ENCODE peak calls at places on chromosomes 11 and 22, in seven cellular contexts. D is RWPE1; V is trophoblast cell; A is WERI-Rb-1; B is CD8-positive, alpha-beta T cell; E is aorta; I is small intestine. H is an unnamed sample.

GRCh38 chr11:76210920-76211851 is 4.9 kb upstream of the WNT11 start:
- DNase-seq in D (no peak), A (no peak), E (no peak), V (no peak), I (no peak), B (peak), H (peak)

GRCh38 chr11:118612378-118612777 is 5.0 kb downstream of the PHLDB1 start:
- DNase-seq in D (no peak), B (no peak), A (no peak), E (peak), V (no peak), I (no peak), H (peak)

GRCh38 chr11:19567996-19568395 is 144.6 kb upstream of the NAV2 start:
- DNase-seq in I (no peak), V (no peak), D (no peak), B (no peak), E (no peak), A (no peak), H (no peak)

GRCh38 chr11:56885182-56885581 is 103.5 kb upstream of the OR5AK2 start:
- DNase-seq in E (no peak), V (no peak), B (no peak), A (no peak), I (peak), D (no peak), H (peak)

GRCh38 chr11:63508009-63508408 is 2.1 kb downstream of the LGALS12 start:
- DNase-seq in I (peak), A (peak), V (no peak), D (no peak), B (no peak), E (no peak), H (peak)

GRCh38 chr11:10324474-10324873 is 19.6 kb downstream of the ADM start:
- DNase-seq in V (no peak), A (no peak), E (no peak), I (no peak), D (no peak), B (no peak), H (no peak)

GRCh38 chr11:94017446-94017845 is 3.7 kb upstream of the HEPHL1 start:
- DNase-seq in V (no peak), B (no peak), D (no peak), I (no peak), E (no peak), A (no peak), H (no peak)

GRCh38 chr11:68358416-68358815 is 46.0 kb downstream of the LRP5 start:
- DNase-seq in E (no peak), A (no peak), V (no peak), D (no peak), B (no peak), I (no peak), H (no peak)

GRCh38 chr11:65903068-65903481 is 2.9 kb upstream of the FOSL1 start:
- DNase-seq in E (no peak), V (peak), D (peak), I (no peak), A (no peak), B (no peak), H (peak)

GRCh38 chr22:26443901-26444300 is 14.8 kb downstream of the ASPHD2 start:
- DNase-seq in V (no peak), A (no peak), D (no peak), I (no peak), E (no peak), B (no peak), H (no peak)

GRCh38 chr11:17207317-17208256 is at the start of gene PIK3C2A:
- DNase-seq in B (peak), I (peak), V (peak), D (peak), A (peak), E (peak), H (peak)

GRCh38 chr11:120816176-120816575 is 207.7 kb upstream of the TBCEL start:
- DNase-seq in D (no peak), A (no peak), B (no peak), V (no peak), E (no peak), I (no peak), H (no peak)

GRCh38 chr11:120248551-120249278 is 8.8 kb downstream of the POU2F3 start:
- DNase-seq in D (peak), I (no peak), V (no peak), E (no peak), B (no peak), A (no peak), H (no peak)

DNA sequence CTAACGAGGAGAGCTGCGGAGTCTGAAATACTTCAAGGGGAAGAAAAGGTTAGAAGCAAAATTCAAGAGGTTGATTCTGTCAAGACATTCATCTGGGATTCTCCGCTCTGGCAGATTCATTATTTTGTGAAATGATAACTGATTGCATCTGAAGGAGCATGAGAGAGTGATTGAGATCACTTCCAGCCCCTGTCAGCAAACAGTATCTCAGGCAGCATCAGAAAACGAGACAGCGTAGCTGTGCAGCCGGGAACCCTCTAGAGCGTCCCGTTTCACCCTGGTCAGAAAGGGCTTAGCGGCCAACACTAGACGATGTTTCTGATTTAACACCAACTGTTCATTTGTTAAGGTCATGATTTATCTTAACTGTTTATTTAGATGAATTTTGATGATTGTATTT is 279.4 kb upstream of the B3GAT1 start:
- DNase-seq in D (no peak), B (no peak), E (no peak), I (no peak), V (no peak), A (no peak), H (no peak)
- H3K27ac ChIP-seq in D (no peak), B (no peak), E (no peak), I (no peak), V (no peak), A (no peak), H (no peak)

DNA sequence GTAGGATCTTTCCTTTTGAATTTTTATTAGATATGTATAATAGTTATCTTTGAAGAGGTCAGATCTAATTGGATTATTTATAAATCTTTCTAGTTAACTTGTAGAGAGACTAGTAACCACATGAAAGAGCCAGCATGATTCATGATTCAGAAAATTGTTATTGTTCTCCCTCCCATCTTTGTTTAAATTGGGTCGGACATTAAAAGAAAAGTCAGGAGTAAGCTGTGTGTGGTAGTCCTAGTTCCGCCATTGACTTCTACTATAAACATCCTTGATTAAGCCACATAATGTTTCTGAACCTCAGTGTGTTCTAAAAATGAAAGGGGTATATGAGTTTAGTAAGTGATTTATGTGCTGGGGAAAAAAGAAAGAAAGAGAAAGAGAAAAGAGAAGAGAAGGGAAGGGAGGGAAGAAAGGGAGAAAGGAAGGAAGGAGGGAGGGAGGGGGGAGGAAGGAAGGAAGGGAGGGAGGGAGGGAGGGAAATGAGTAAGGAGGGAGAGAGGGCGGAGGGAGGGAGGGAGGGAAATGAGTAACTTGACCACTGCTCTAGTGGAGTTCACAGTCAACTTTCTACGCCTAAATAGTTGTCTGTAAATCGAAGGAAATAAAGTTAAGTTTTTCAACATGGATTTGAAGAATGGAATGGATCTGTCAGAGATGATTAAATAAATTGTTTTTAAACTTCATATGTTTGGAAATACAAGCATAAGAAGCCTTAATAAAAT is 32.9 kb downstream of the SIK2 start:
- DNase-seq in B (no peak), A (no peak), I (no peak), V (no peak), D (no peak), E (no peak), H (no peak)
- H3K27ac ChIP-seq in B (no peak), A (no peak), I (no peak), V (no peak), D (no peak), E (no peak), H (peak)

GRCh38 chr11:96050435-96051182 is 126.7 kb upstream of the MTMR2 start:
- DNase-seq in V (peak), E (no peak), D (no peak), I (peak), B (no peak), A (peak), H (no peak)

GRCh38 chr11:96044311-96044710 is 120.4 kb upstream of the MTMR2 start:
- DNase-seq in E (no peak), I (no peak), V (no peak), A (no peak), B (no peak), D (no peak), H (no peak)

GRCh38 chr11:96044747-96045146 is 120.8 kb upstream of the MTMR2 start:
- DNase-seq in V (no peak), A (no peak), D (no peak), B (no peak), I (no peak), E (no peak), H (no peak)

GRCh38 chr11:96049426-96049825 is 125.5 kb upstream of the MTMR2 start:
- DNase-seq in D (no peak), A (no peak), E (no peak), B (no peak), I (no peak), V (peak), H (no peak)

DNA sequence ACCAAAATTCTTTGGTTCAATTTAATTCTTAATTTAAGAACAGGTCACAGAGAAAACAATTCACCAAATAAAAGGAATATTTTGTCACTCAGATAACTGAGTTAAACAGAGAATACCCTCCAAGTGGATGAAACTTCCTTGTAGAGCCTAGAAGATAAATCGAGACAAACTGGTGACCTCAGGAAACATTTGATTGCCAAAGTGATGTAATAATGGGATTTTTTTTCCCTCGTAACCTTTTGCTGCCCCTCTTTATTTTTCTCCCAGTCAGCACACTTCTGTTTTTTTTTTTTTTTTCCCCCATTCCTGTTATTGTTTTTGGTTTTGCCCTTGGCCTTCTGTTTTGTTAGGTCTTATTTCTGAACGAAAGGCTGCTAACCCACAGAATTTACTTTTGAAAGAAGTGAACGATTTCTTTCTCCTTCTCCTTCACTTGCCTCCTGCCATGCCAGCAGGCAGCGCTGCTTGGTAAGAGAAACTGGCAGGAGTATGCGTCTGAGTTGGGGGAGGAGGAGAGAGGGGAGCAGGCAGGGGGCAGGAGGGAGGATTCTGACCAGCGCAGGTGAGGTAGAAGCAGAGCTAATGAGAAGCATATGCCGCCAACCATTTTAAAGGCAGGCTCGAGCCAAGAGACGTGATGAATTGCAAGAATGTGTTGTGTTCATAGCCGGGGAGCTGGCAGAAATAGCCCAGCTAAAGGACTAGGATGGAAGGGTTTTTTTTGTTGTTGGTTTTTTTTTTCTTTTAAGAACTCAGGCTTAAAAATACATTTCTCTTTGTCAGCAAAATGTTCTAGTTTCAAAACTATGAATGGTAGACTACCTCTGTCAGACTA is 121.9 kb upstream of the MTMR2 start:
- DNase-seq in A (no peak), E (peak), V (no peak), I (no peak), D (no peak), B (no peak), H (peak)
- H3K27ac ChIP-seq in A (no peak), E (peak), V (no peak), I (no peak), D (no peak), B (no peak), H (no peak)

DNA sequence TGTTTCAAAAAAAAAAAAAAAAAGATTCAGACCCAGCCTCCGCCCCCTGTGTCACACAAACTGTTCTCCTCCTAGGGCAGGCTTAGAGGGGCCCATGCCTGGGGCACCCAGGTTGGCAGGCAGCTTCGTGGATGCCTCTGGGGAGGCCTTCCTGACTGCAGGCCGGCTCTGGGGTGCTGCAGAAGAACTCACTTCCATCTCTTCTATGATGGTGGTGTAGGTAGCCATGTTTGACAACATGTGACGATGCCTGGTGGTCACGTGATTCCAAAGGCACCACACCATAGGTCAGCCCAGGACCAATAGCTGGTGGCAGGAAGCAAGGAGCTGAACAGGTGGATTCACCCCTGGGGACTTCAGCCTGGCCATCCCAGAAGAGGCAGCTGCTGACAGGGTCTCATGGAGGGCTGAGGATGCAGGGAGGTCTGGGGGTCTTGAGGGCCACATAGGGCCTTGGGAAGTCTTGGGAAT is 24.1 kb upstream of the CELSR1 start:
- DNase-seq in E (peak), B (no peak), D (no peak), A (peak), V (no peak), I (no peak), H (peak)
- H3K27ac ChIP-seq in E (no peak), B (no peak), D (peak), A (peak), V (no peak), I (no peak), H (no peak)

DNA sequence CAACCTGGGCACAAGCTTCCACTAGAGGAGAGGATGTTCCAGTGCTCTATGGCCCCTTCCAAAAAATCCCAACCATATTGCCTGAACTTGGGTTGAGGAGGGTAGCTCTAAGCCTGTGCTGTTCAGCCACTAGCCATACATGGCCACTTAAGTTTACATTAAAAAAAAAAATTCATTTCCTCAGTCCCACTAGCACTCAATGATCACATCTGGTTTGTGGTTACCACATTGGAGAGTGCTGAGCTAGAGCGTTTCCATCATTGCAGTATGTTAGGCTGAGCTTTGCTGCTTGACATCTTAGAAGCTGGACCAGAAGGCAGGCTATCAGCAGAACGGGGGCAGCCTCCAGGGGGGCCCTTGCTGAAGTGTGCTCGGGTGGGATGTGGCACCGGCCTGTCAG is 43.5 kb upstream of the CYP2D6 start:
- DNase-seq in A (no peak), I (no peak), E (no peak), D (no peak), V (no peak), B (no peak), H (peak)
- H3K27ac ChIP-seq in A (no peak), I (no peak), E (no peak), D (peak), V (no peak), B (no peak), H (no peak)

GRCh38 chr22:39351689-39352214 is 2.0 kb downstream of the SYNGR1 start:
- DNase-seq in A (no peak), I (peak), B (no peak), E (no peak), V (no peak), D (no peak), H (peak)

GRCh38 chr22:39349506-39349966 is 255 bp upstream of the SYNGR1 start:
- DNase-seq in D (no peak), E (peak), V (no peak), I (no peak), B (no peak), A (peak), H (peak)

GRCh38 chr22:39349967-39350802 is at the start of gene SYNGR1:
- DNase-seq in V (no peak), I (no peak), B (no peak), A (no peak), E (no peak), D (no peak), H (peak)

GRCh38 chr22:39352301-39352867 is 2.6 kb downstream of the SYNGR1 start:
- DNase-seq in V (no peak), D (no peak), E (no peak), I (no peak), A (no peak), B (no peak), H (no peak)

DNA sequence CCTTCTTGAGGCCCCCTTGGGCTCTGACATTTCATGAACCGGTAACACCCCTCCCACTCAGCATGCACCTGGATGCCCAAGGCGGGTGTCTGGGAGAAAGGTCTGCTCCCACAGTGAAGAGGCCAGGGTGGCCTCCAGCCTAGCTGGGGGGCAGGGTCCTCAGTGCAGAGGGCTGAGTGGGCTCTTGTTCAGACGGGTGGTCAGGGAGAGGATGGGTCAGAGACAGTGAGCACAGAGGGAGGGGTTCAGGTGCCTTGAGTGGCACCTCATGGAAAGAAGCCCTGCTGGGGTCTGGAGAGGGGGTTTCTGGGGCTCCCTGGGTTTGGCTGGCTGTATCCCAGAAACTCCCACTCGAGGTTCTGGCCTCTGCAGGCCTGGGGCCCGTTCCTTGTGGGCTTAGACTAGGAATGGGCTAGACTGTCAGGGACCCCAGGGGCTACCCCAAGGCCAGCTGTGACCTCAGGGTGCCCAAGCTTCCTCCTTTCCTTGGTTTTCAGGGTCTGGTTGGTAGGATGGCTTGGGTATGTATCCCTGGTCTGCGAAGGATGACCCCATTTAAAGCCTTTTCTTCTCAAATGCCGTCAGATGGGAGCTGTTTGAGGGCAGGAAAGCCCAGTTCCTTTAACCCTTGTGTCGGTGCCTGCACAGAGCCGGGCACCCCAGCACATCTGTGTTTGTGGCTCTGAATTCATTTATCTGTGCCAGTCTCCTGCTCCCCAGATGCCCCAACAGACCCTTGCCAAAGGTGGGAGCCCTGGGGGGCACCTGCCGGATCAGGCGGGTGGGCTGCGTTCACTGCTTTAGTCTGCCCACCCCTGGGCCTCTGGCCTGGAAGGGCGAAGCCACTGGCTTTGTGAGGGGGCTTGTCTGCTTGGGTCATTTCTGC is 1.3 kb downstream of the SYNGR1 start:
- DNase-seq in B (no peak), V (no peak), I (no peak), A (no peak), E (no peak), D (no peak), H (no peak)
- H3K27ac ChIP-seq in B (no peak), V (peak), I (no peak), A (peak), E (no peak), D (peak), H (no peak)

GRCh38 chr11:64888761-64889511 is 10.5 kb upstream of the EHD1 start:
- DNase-seq in I (peak), D (no peak), E (no peak), B (no peak), V (peak), A (no peak), H (peak)

GRCh38 chr11:64888406-64888757 is 10.0 kb upstream of the EHD1 start:
- DNase-seq in B (no peak), A (no peak), I (no peak), D (no peak), V (no peak), E (no peak), H (no peak)

GRCh38 chr11:64885367-64886286 is 7.2 kb upstream of the EHD1 start:
- DNase-seq in A (no peak), V (peak), D (peak), I (peak), B (peak), E (no peak), H (no peak)

GRCh38 chr11:64887757-64888405 is 9.5 kb upstream of the EHD1 start:
- DNase-seq in A (peak), D (peak), V (peak), I (peak), E (peak), B (peak), H (peak)

DNA sequence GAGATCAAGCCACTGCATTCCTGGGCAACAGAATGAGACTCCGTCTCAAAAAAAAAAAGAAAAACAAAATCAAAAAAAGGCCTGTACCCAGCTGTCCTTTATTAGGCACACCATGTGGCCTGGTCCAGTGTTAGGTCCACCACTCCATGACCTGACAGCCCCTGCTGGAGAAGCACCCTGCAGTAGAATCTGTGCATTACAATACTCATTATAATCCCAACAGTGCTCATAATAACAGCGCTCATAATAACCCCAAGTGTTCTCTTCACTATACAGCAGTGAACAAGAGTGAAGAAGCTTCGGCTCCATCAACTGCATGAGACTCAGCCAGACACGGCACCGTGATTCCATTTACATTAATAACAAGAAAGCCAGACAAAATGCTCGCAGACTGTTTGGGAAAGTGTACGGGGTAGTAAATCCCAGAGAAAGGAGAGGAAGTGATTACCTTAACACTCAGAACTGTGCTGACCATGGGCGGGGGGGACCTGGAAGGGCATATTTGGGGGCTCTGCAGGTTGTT is 8.9 kb upstream of the EHD1 start:
- DNase-seq in A (no peak), V (no peak), D (no peak), B (no peak), I (peak), E (no peak), H (no peak)
- H3K27ac ChIP-seq in A (peak), V (no peak), D (peak), B (no peak), I (peak), E (no peak), H (no peak)